ENCODE peak calls at places on chromosomes 3 and 15, in nine cellular contexts. One of them, this sample, is unnamed. For H3K4me1, the result is how much of the 10 kb centered on the place peaks cover.

GRCh38 chr3:8562081-8562595 is 60.5 kb downstream of the LMCD1 start:
- DNase-seq in IMR-90: no peak
- DNase-seq in sigmoid colon: no peak
- DNase-seq in stomach: no peak
- DNase-seq in tibial nerve: no peak
- DNase-seq in body of pancreas: no peak
- DNase-seq in breast epithelium: no peak
- DNase-seq in heart left ventricle: no peak
- DNase-seq in A549: no peak
- DNase-seq in this sample: no peak

GRCh38 chr3:120418866-120419490 is 31.8 kb downstream of the FSTL1 start:
- DNase-seq in breast epithelium: no peak
- DNase-seq in sigmoid colon: no peak
- DNase-seq in IMR-90: no peak
- DNase-seq in heart left ventricle: peak
- DNase-seq in stomach: peak
- DNase-seq in body of pancreas: peak
- DNase-seq in tibial nerve: no peak
- DNase-seq in A549: peak
- DNase-seq in this sample: peak

GRCh38 chr15:47870956-47871625 is 153.8 kb downstream of the SEMA6D start:
- DNase-seq in tibial nerve: no peak
- DNase-seq in heart left ventricle: no peak
- DNase-seq in stomach: no peak
- DNase-seq in A549: no peak
- DNase-seq in breast epithelium: no peak
- DNase-seq in IMR-90: peak
- DNase-seq in body of pancreas: no peak
- DNase-seq in sigmoid colon: no peak
- DNase-seq in this sample: no peak

GRCh38 chr15:67731112-67731761 is 94.1 kb upstream of the SKOR1 start:
- DNase-seq in heart left ventricle: no peak
- DNase-seq in tibial nerve: no peak
- DNase-seq in breast epithelium: no peak
- DNase-seq in stomach: no peak
- DNase-seq in sigmoid colon: no peak
- DNase-seq in A549: no peak
- DNase-seq in body of pancreas: no peak
- DNase-seq in IMR-90: no peak
- DNase-seq in this sample: no peak

GRCh38 chr15:57334257-57334656 is 42.0 kb upstream of the CGNL1 start:
- DNase-seq in body of pancreas: no peak
- DNase-seq in stomach: peak
- DNase-seq in tibial nerve: no peak
- DNase-seq in A549: no peak
- DNase-seq in heart left ventricle: no peak
- DNase-seq in breast epithelium: no peak
- DNase-seq in IMR-90: peak
- DNase-seq in sigmoid colon: no peak
- DNase-seq in this sample: no peak

GRCh38 chr15:65032823-65033537 is 3.5 kb upstream of the MTFMT start:
- DNase-seq in tibial nerve: no peak
- DNase-seq in breast epithelium: no peak
- DNase-seq in sigmoid colon: peak
- DNase-seq in stomach: peak
- DNase-seq in heart left ventricle: peak
- DNase-seq in IMR-90: peak
- DNase-seq in body of pancreas: peak
- DNase-seq in A549: peak
- DNase-seq in this sample: peak

GRCh38 chr3:194318511-194319161 is 32.5 kb downstream of the CPN2 start:
- DNase-seq in heart left ventricle: no peak
- DNase-seq in sigmoid colon: no peak
- DNase-seq in body of pancreas: no peak
- DNase-seq in A549: no peak
- DNase-seq in tibial nerve: no peak
- DNase-seq in breast epithelium: no peak
- DNase-seq in stomach: no peak
- DNase-seq in IMR-90: no peak
- DNase-seq in this sample: no peak

GRCh38 chr3:42517143-42517542 is 14.7 kb downstream of the VIPR1 start:
- DNase-seq in IMR-90: no peak
- DNase-seq in tibial nerve: no peak
- DNase-seq in sigmoid colon: no peak
- DNase-seq in stomach: no peak
- DNase-seq in body of pancreas: no peak
- DNase-seq in breast epithelium: no peak
- DNase-seq in A549: no peak
- DNase-seq in heart left ventricle: no peak
- DNase-seq in this sample: no peak

GRCh38 chr3:47534021-47534454 is 20.5 kb upstream of the ELP6 start:
- DNase-seq in sigmoid colon: no peak
- DNase-seq in tibial nerve: no peak
- DNase-seq in breast epithelium: no peak
- DNase-seq in IMR-90: no peak
- DNase-seq in body of pancreas: no peak
- DNase-seq in heart left ventricle: no peak
- DNase-seq in A549: no peak
- DNase-seq in stomach: peak
- DNase-seq in this sample: no peak

GRCh38 chr3:147409143-147410121 is at the start of gene ZIC1:
- DNase-seq in sigmoid colon: no peak
- DNase-seq in heart left ventricle: no peak
- DNase-seq in A549: no peak
- DNase-seq in breast epithelium: no peak
- DNase-seq in IMR-90: no peak
- DNase-seq in tibial nerve: no peak
- DNase-seq in stomach: no peak
- DNase-seq in body of pancreas: no peak
- DNase-seq in this sample: peak

GRCh38 chr3:177050466-177051237 is 146.6 kb downstream of the TBL1XR1 start:
- DNase-seq in body of pancreas: no peak
- DNase-seq in heart left ventricle: no peak
- DNase-seq in A549: peak
- DNase-seq in breast epithelium: no peak
- DNase-seq in stomach: no peak
- DNase-seq in tibial nerve: no peak
- DNase-seq in sigmoid colon: no peak
- DNase-seq in IMR-90: peak
- DNase-seq in this sample: no peak

DNA sequence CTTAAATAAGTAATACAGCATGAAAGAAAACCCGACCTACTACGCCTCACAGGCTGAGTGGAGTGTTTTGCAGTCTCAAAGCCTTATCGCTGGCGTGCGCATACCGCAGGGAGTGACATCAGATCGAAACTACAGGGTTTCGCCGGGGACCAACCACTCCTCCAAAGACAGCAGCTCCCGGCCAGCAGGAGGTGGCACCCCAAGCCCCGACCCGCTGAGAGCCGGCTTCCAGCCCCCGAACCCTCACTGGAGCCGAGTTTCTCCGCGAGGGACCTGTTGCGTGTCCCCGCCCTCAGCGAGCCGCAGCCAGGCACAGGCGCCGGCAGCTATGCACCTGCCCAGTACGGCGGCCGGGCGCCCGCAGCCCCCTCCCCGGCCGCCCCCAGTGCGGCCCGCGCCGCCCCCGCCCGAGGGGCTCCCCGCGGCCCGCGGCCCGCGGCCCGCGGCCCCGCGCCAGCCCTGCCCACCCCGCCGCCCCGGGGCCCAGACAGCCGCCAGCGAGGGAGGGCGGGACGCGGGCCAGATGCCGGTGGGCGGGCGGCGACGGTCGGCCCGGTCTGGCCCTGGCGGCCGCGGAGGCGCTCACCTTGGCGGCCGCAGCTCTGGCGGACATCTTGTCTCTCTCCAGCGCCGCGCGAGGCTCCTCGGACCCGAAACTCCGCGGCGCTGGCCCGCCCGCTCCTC is 710 bp downstream of the TJP1 start:
- DNase-seq in tibial nerve: peak
- DNase-seq in stomach: peak
- DNase-seq in sigmoid colon: peak
- DNase-seq in IMR-90: peak
- DNase-seq in heart left ventricle: peak
- DNase-seq in body of pancreas: peak
- DNase-seq in A549: peak
- DNase-seq in breast epithelium: peak
- DNase-seq in this sample: peak
- TF ChIP-seq POLR2A in tibial nerve: no peak
- TF ChIP-seq POLR2A in stomach: no peak
- TF ChIP-seq POLR2A in sigmoid colon: peak
- TF ChIP-seq POLR2A in IMR-90: no peak
- TF ChIP-seq POLR2A in heart left ventricle: peak
- TF ChIP-seq POLR2A in body of pancreas: peak
- TF ChIP-seq POLR2A in A549: no peak
- TF ChIP-seq POLR2A in breast epithelium: peak
- TF ChIP-seq POLR2A in this sample: no peak

DNA sequence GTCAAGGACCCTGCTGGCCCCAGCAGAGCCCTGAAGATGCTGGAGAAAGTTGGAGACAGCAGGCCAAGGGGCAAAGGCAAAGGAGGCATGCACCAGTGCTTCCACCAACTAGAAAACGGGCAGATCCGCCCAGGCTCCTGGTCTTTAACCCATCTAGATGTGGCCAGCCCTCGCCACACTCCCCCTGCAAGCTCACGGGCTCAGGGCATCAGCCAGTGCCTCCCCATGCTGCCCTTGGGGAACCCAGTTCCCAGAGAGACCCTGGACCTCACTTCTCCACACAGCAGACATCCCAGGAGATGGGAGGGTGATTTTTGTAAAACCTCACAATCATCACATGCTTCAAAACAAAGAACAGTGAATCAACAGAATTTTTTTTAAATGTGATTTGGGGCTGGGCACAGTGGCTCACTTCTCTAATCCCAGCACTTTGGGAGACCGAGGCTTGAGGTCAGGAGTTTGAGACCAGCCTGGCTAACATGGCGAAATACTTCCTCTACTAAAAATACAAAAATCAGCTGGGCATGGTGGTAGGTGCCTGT is 24.6 kb downstream of the CYFIP1 start:
- DNase-seq in heart left ventricle: no peak
- DNase-seq in A549: no peak
- DNase-seq in breast epithelium: no peak
- DNase-seq in IMR-90: no peak
- DNase-seq in stomach: no peak
- DNase-seq in tibial nerve: no peak
- DNase-seq in body of pancreas: no peak
- DNase-seq in sigmoid colon: peak
- DNase-seq in this sample: no peak
- H3K4me1 ChIP-seq in heart left ventricle: under half
- H3K4me1 ChIP-seq in A549: under half
- H3K4me1 ChIP-seq in breast epithelium: under half
- H3K4me1 ChIP-seq in IMR-90: under half
- H3K4me1 ChIP-seq in stomach: half or more
- H3K4me1 ChIP-seq in tibial nerve: under half
- H3K4me1 ChIP-seq in body of pancreas: half or more
- H3K4me1 ChIP-seq in sigmoid colon: half or more
- H3K4me1 ChIP-seq in this sample: under half

DNA sequence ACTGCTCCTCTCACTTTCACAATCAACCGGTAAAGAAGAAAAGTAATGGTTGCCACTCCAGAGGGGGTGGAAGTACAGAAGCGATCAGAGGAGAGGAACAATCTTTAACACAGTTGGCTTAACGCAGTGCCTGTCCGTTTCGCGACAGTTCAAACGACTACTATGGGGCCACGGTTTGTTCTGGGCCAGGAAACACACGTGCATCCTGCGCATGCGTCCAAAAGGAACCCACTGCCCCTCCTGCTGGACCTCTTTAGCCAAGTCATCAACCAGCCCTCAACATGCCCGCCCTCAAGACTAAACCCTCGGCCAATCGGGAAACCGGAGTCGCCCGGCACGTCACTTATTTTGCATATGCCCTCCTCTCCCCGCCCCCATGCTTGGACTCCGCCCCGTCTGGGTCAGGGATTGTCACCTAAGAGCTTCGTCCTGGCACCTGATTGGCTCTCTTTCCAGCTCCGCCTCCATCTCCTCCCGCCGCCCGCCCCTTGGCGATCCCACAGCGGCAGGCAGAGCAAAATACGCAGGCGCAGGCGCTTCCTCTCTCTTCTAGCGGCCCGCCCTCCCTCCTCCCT is 345 bp upstream of the CDV3 start:
- DNase-seq in stomach: peak
- DNase-seq in tibial nerve: peak
- DNase-seq in heart left ventricle: peak
- DNase-seq in body of pancreas: peak
- DNase-seq in A549: peak
- DNase-seq in breast epithelium: peak
- DNase-seq in IMR-90: peak
- DNase-seq in sigmoid colon: peak
- DNase-seq in this sample: peak
- TF ChIP-seq POLR2A in stomach: no peak
- TF ChIP-seq POLR2A in tibial nerve: peak
- TF ChIP-seq POLR2A in heart left ventricle: peak
- TF ChIP-seq POLR2A in body of pancreas: peak
- TF ChIP-seq POLR2A in A549: peak
- TF ChIP-seq POLR2A in breast epithelium: peak
- TF ChIP-seq POLR2A in IMR-90: no peak
- TF ChIP-seq POLR2A in sigmoid colon: no peak
- TF ChIP-seq POLR2A in this sample: no peak

GRCh38 chr3:50249459-50249858 is 13.5 kb downstream of the GNAI2 start:
- DNase-seq in stomach: no peak
- DNase-seq in heart left ventricle: no peak
- DNase-seq in A549: no peak
- DNase-seq in body of pancreas: no peak
- DNase-seq in breast epithelium: no peak
- DNase-seq in tibial nerve: no peak
- DNase-seq in IMR-90: no peak
- DNase-seq in sigmoid colon: no peak
- DNase-seq in this sample: no peak

GRCh38 chr3:50250514-50250913 is 14.5 kb downstream of the GNAI2 start:
- DNase-seq in heart left ventricle: no peak
- DNase-seq in IMR-90: no peak
- DNase-seq in body of pancreas: no peak
- DNase-seq in sigmoid colon: no peak
- DNase-seq in tibial nerve: no peak
- DNase-seq in breast epithelium: no peak
- DNase-seq in stomach: no peak
- DNase-seq in A549: no peak
- DNase-seq in this sample: no peak

GRCh38 chr3:50254577-50255250 is 14.2 kb upstream of the SEMA3B start:
- DNase-seq in body of pancreas: no peak
- DNase-seq in sigmoid colon: peak
- DNase-seq in stomach: peak
- DNase-seq in heart left ventricle: peak
- DNase-seq in breast epithelium: no peak
- DNase-seq in IMR-90: no peak
- DNase-seq in A549: no peak
- DNase-seq in tibial nerve: peak
- DNase-seq in this sample: peak

GRCh38 chr3:50248387-50248786 is 12.4 kb downstream of the GNAI2 start:
- DNase-seq in tibial nerve: no peak
- DNase-seq in heart left ventricle: no peak
- DNase-seq in A549: no peak
- DNase-seq in stomach: peak
- DNase-seq in IMR-90: no peak
- DNase-seq in breast epithelium: no peak
- DNase-seq in body of pancreas: no peak
- DNase-seq in sigmoid colon: no peak
- DNase-seq in this sample: no peak

DNA sequence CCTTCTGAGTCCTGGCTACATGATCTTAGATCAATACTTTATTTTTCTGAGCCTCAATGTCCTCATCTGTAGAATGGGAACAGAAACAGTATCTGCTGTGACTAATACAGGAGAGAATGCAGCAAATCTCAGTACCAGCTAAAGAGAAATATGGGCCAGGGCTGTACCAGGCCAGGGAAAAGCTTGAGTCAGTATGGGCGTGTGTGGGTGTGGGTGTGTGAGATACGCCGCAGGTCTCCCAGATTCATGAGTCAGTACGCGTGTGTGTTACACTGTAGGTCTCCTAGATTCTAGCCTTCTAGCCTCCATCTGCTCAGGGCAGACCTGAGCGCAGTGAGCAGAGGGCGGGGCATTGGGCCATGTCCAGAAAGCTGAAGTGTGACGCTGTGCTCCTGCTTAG is 15.2 kb downstream of the GNAI2 start:
- DNase-seq in body of pancreas: no peak
- DNase-seq in breast epithelium: no peak
- DNase-seq in stomach: peak
- DNase-seq in sigmoid colon: no peak
- DNase-seq in IMR-90: peak
- DNase-seq in A549: peak
- DNase-seq in tibial nerve: no peak
- DNase-seq in heart left ventricle: no peak
- DNase-seq in this sample: no peak
- H3K4me1 ChIP-seq in body of pancreas: under half
- H3K4me1 ChIP-seq in breast epithelium: under half
- H3K4me1 ChIP-seq in stomach: half or more
- H3K4me1 ChIP-seq in sigmoid colon: under half
- H3K4me1 ChIP-seq in IMR-90: under half
- H3K4me1 ChIP-seq in A549: under half
- H3K4me1 ChIP-seq in tibial nerve: half or more
- H3K4me1 ChIP-seq in heart left ventricle: under half
- H3K4me1 ChIP-seq in this sample: under half